ENCODE peak calls at places on chromosomes 5 and 9, in eight cellular contexts. One of them, this sample, is unnamed.

GRCh38 chr9:133710661-133711427 is 27.3 kb downstream of the SARDH start:
- DNase-seq in mammary epithelial cell: no peak
- DNase-seq in naive thymus-derived CD4-positive, alpha-beta T cell: no peak
- DNase-seq in PC-3: no peak
- DNase-seq in tibial artery: no peak
- DNase-seq in prostate gland: no peak
- DNase-seq in heart left ventricle: peak; percentile 21
- DNase-seq in DND-41: no peak
- DNase-seq in this sample: no peak

GRCh38 chr9:89996106-89996505 is 391.3 kb downstream of the GADD45G start:
- DNase-seq in mammary epithelial cell: no peak
- DNase-seq in naive thymus-derived CD4-positive, alpha-beta T cell: no peak
- DNase-seq in PC-3: no peak
- DNase-seq in tibial artery: no peak
- DNase-seq in prostate gland: peak; percentile 62
- DNase-seq in heart left ventricle: peak; percentile 52
- DNase-seq in DND-41: no peak
- DNase-seq in this sample: no peak

GRCh38 chr5:68159251-68159951 is 56.2 kb upstream of the PIK3R1 start:
- DNase-seq in mammary epithelial cell: no peak
- DNase-seq in naive thymus-derived CD4-positive, alpha-beta T cell: no peak
- DNase-seq in PC-3: no peak
- DNase-seq in tibial artery: peak; percentile 33
- DNase-seq in prostate gland: no peak
- DNase-seq in heart left ventricle: no peak
- DNase-seq in DND-41: no peak
- DNase-seq in this sample: no peak

GRCh38 chr9:121169094-121169601 is 32.5 kb downstream of the RAB14 start:
- DNase-seq in mammary epithelial cell: no peak
- DNase-seq in naive thymus-derived CD4-positive, alpha-beta T cell: peak; percentile 41
- DNase-seq in PC-3: peak; percentile 31
- DNase-seq in tibial artery: peak; percentile 40
- DNase-seq in prostate gland: no peak
- DNase-seq in heart left ventricle: no peak
- DNase-seq in DND-41: peak; percentile 64
- DNase-seq in this sample: peak; percentile 33

GRCh38 chr9:7242126-7242525 is 484.4 kb downstream of the KDM4C start:
- DNase-seq in mammary epithelial cell: no peak
- DNase-seq in naive thymus-derived CD4-positive, alpha-beta T cell: no peak
- DNase-seq in PC-3: no peak
- DNase-seq in tibial artery: no peak
- DNase-seq in prostate gland: no peak
- DNase-seq in heart left ventricle: no peak
- DNase-seq in DND-41: no peak
- DNase-seq in this sample: no peak

GRCh38 chr5:78760411-78761169 is 112.0 kb upstream of the LHFPL2 start:
- DNase-seq in mammary epithelial cell: no peak
- DNase-seq in naive thymus-derived CD4-positive, alpha-beta T cell: no peak
- DNase-seq in PC-3: no peak
- DNase-seq in tibial artery: no peak
- DNase-seq in prostate gland: no peak
- DNase-seq in heart left ventricle: no peak
- DNase-seq in DND-41: no peak
- DNase-seq in this sample: no peak

GRCh38 chr5:137263319-137263718 is 235.8 kb downstream of the SPOCK1 start:
- DNase-seq in mammary epithelial cell: no peak
- DNase-seq in naive thymus-derived CD4-positive, alpha-beta T cell: no peak
- DNase-seq in PC-3: no peak
- DNase-seq in tibial artery: no peak
- DNase-seq in prostate gland: no peak
- DNase-seq in heart left ventricle: no peak
- DNase-seq in DND-41: no peak
- DNase-seq in this sample: no peak

GRCh38 chr5:175576591-175576990 is 81.3 kb upstream of the HRH2 start:
- DNase-seq in mammary epithelial cell: no peak
- DNase-seq in naive thymus-derived CD4-positive, alpha-beta T cell: no peak
- DNase-seq in PC-3: no peak
- DNase-seq in tibial artery: no peak
- DNase-seq in prostate gland: no peak
- DNase-seq in heart left ventricle: no peak
- DNase-seq in DND-41: no peak
- DNase-seq in this sample: no peak

GRCh38 chr5:31573494-31573893 is 41.4 kb downstream of the C5orf22 start:
- DNase-seq in mammary epithelial cell: no peak
- DNase-seq in naive thymus-derived CD4-positive, alpha-beta T cell: no peak
- DNase-seq in PC-3: no peak
- DNase-seq in tibial artery: no peak
- DNase-seq in prostate gland: no peak
- DNase-seq in heart left ventricle: no peak
- DNase-seq in DND-41: no peak
- DNase-seq in this sample: no peak

GRCh38 chr9:33734911-33735310 is 60.5 kb upstream of the PRSS3 start:
- DNase-seq in mammary epithelial cell: peak; percentile 39
- DNase-seq in naive thymus-derived CD4-positive, alpha-beta T cell: no peak
- DNase-seq in PC-3: peak; percentile 38
- DNase-seq in tibial artery: no peak
- DNase-seq in prostate gland: no peak
- DNase-seq in heart left ventricle: no peak
- DNase-seq in DND-41: no peak
- DNase-seq in this sample: no peak

GRCh38 chr9:88991066-88992030 is at the start of gene S1PR3:
- DNase-seq in mammary epithelial cell: peak; percentile 51
- DNase-seq in naive thymus-derived CD4-positive, alpha-beta T cell: peak; percentile 13
- DNase-seq in PC-3: peak; percentile 36
- DNase-seq in tibial artery: peak; percentile 43
- DNase-seq in prostate gland: peak; percentile 69
- DNase-seq in heart left ventricle: peak; percentile 81
- DNase-seq in DND-41: no peak
- DNase-seq in this sample: no peak

GRCh38 chr5:114308508-114308907 is 53.4 kb upstream of the KCNN2 start:
- DNase-seq in mammary epithelial cell: no peak
- DNase-seq in naive thymus-derived CD4-positive, alpha-beta T cell: no peak
- DNase-seq in PC-3: no peak
- DNase-seq in tibial artery: no peak
- DNase-seq in prostate gland: no peak
- DNase-seq in heart left ventricle: no peak
- DNase-seq in DND-41: no peak
- DNase-seq in this sample: no peak

GRCh38 chr5:142013734-142014495 is 1.1 kb upstream of the GNPDA1 start:
- DNase-seq in mammary epithelial cell: no peak
- DNase-seq in naive thymus-derived CD4-positive, alpha-beta T cell: no peak
- DNase-seq in PC-3: peak; percentile 49
- DNase-seq in tibial artery: peak; percentile 75
- DNase-seq in prostate gland: no peak
- DNase-seq in heart left ventricle: peak; percentile 57
- DNase-seq in DND-41: no peak
- DNase-seq in this sample: no peak

GRCh38 chr5:102048940-102049339 is 247.1 kb downstream of the SLCO4C1 start:
- DNase-seq in mammary epithelial cell: no peak
- DNase-seq in naive thymus-derived CD4-positive, alpha-beta T cell: no peak
- DNase-seq in PC-3: no peak
- DNase-seq in tibial artery: no peak
- DNase-seq in prostate gland: no peak
- DNase-seq in heart left ventricle: no peak
- DNase-seq in DND-41: no peak
- DNase-seq in this sample: no peak

GRCh38 chr5:172902497-172903472 is 56.4 kb upstream of the RPL26L1 start:
- DNase-seq in mammary epithelial cell: no peak
- DNase-seq in naive thymus-derived CD4-positive, alpha-beta T cell: no peak
- DNase-seq in PC-3: peak; percentile 73
- DNase-seq in tibial artery: peak; percentile 79
- DNase-seq in prostate gland: peak; percentile 49
- DNase-seq in heart left ventricle: peak; percentile 85
- DNase-seq in DND-41: no peak
- DNase-seq in this sample: no peak

GRCh38 chr9:35553670-35554543 is 51.2 kb upstream of the TESK1 start:
- DNase-seq in mammary epithelial cell: peak; percentile 47
- DNase-seq in naive thymus-derived CD4-positive, alpha-beta T cell: peak; percentile 31
- DNase-seq in PC-3: peak; percentile 79
- DNase-seq in tibial artery: peak; percentile 83
- DNase-seq in prostate gland: peak; percentile 44
- DNase-seq in heart left ventricle: peak; percentile 74
- DNase-seq in DND-41: no peak
- DNase-seq in this sample: peak; percentile 32

GRCh38 chr9:116686693-116687073 is 422 bp upstream of the TRIM32 start:
- DNase-seq in mammary epithelial cell: no peak
- DNase-seq in naive thymus-derived CD4-positive, alpha-beta T cell: no peak
- DNase-seq in PC-3: peak; percentile 19
- DNase-seq in tibial artery: no peak
- DNase-seq in prostate gland: no peak
- DNase-seq in heart left ventricle: no peak
- DNase-seq in DND-41: no peak
- DNase-seq in this sample: no peak

DNA sequence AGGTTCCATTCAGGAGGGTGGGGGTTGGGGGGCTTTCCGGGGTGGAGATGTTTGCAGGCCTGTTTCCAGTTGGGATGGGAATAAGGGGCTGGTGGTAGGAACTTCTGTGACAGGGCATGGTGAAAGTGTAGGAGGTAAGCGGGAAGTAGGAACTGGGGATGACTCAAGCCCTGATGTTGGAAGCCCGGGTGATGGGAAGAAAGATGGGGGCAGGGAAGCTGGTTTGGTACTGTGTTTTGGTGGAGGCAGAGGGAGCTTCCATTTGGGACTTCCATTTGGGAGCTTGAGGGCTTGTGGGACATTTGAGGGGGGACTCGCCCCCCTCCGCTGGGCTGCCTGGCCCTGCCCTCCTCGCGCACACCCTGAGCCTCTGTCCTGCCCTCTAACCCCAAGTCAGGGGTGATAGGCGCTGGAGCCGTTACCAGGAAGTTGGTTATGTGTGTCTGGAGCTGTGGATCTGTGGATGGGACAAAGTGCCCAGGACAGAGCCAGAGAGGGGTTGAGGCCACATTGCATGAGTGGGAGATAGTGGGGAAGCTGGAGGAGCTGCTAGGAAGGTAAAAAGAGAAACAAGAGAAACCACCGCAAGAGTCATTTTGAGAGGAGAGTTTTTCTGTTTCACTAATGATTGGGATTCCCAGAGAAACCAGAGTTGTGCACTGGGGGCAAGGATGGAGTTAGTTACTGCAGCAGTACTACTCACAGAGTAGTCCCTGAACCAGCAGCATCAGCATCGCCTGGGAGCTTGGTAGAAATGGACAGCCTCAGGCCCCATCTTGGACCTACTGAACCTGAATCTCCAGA is 6.6 kb downstream of the RGS14 start:
- DNase-seq in mammary epithelial cell: no peak
- DNase-seq in naive thymus-derived CD4-positive, alpha-beta T cell: no peak
- DNase-seq in PC-3: no peak
- DNase-seq in tibial artery: no peak
- DNase-seq in prostate gland: no peak
- DNase-seq in heart left ventricle: no peak
- DNase-seq in DND-41: no peak
- DNase-seq in this sample: no peak
- H3K4me3 ChIP-seq in mammary epithelial cell: no peak overlapping the region
- H3K4me3 ChIP-seq in naive thymus-derived CD4-positive, alpha-beta T cell: no peak overlapping the region
- H3K4me3 ChIP-seq in PC-3: no peak overlapping the region
- H3K4me3 ChIP-seq in tibial artery: no peak overlapping the region
- H3K4me3 ChIP-seq in prostate gland: no peak overlapping the region
- H3K4me3 ChIP-seq in heart left ventricle: no peak overlapping the region
- H3K4me3 ChIP-seq in DND-41: no peak overlapping the region
- H3K4me3 ChIP-seq in this sample: no peak overlapping the region

DNA sequence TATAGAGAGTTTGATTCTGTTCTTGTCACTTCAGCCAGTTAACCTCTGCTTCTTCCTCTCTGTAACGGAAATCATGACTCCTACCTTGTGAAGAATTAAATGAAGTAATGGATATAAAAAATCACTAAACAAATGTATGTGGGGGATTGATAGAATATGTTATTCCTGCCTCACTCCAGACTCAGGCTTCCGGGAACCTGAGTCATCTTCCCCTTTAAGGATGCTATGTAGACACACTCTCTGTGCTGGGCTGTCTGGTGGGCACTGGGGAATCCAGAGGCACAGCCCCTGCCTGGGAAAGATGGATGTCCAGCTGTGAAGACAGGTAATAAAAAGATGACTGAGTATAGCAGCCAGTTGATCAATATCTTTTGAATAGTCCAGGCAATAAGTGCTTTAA is 77.4 kb downstream of the ZNF618 start:
- DNase-seq in mammary epithelial cell: no peak
- DNase-seq in naive thymus-derived CD4-positive, alpha-beta T cell: no peak
- DNase-seq in PC-3: no peak
- DNase-seq in tibial artery: no peak
- DNase-seq in prostate gland: no peak
- DNase-seq in heart left ventricle: no peak
- DNase-seq in DND-41: no peak
- DNase-seq in this sample: no peak
- H3K4me1 ChIP-seq in mammary epithelial cell: peaks cover 15% of the 10 kb centered on the region
- H3K4me1 ChIP-seq in naive thymus-derived CD4-positive, alpha-beta T cell: no peaks in the 10 kb centered on the region
- H3K4me1 ChIP-seq in PC-3: peaks cover 27% of the 10 kb centered on the region
- H3K4me1 ChIP-seq in tibial artery: peaks cover 53% of the 10 kb centered on the region
- H3K4me1 ChIP-seq in prostate gland: no peaks in the 10 kb centered on the region
- H3K4me1 ChIP-seq in heart left ventricle: peaks cover 4% of the 10 kb centered on the region
- H3K4me1 ChIP-seq in DND-41: no peaks in the 10 kb centered on the region
- H3K4me1 ChIP-seq in this sample: no peaks in the 10 kb centered on the region

GRCh38 chr5:1886634-1887399 is 4.1 kb upstream of the IRX4 start:
- DNase-seq in mammary epithelial cell: peak; percentile 53
- DNase-seq in naive thymus-derived CD4-positive, alpha-beta T cell: no peak
- DNase-seq in PC-3: no peak
- DNase-seq in tibial artery: no peak
- DNase-seq in prostate gland: no peak
- DNase-seq in heart left ventricle: peak; percentile 49
- DNase-seq in DND-41: no peak
- DNase-seq in this sample: no peak
- H3K4me3 ChIP-seq in mammary epithelial cell: peak overlapping the region; percentile 79
- H3K4me3 ChIP-seq in naive thymus-derived CD4-positive, alpha-beta T cell: no peak overlapping the region
- H3K4me3 ChIP-seq in PC-3: no peak overlapping the region
- H3K4me3 ChIP-seq in tibial artery: no peak overlapping the region
- H3K4me3 ChIP-seq in prostate gland: peak overlapping the region; percentile 32
- H3K4me3 ChIP-seq in heart left ventricle: peak overlapping the region; percentile 54
- H3K4me3 ChIP-seq in DND-41: no peak overlapping the region
- H3K4me3 ChIP-seq in this sample: no peak overlapping the region

GRCh38 chr5:57174850-57175525 is 1.1 kb downstream of the GPBP1 start:
- DNase-seq in mammary epithelial cell: peak; percentile 32
- DNase-seq in naive thymus-derived CD4-positive, alpha-beta T cell: no peak
- DNase-seq in PC-3: no peak
- DNase-seq in tibial artery: no peak
- DNase-seq in prostate gland: peak; percentile 15
- DNase-seq in heart left ventricle: no peak
- DNase-seq in DND-41: no peak
- DNase-seq in this sample: peak; percentile 26

GRCh38 chr5:57174128-57174849 is 430 bp downstream of the GPBP1 start:
- DNase-seq in mammary epithelial cell: peak; percentile 46
- DNase-seq in naive thymus-derived CD4-positive, alpha-beta T cell: peak; percentile 37
- DNase-seq in PC-3: peak; percentile 16
- DNase-seq in tibial artery: peak; percentile 26
- DNase-seq in prostate gland: no peak
- DNase-seq in heart left ventricle: no peak
- DNase-seq in DND-41: no peak
- DNase-seq in this sample: no peak

GRCh38 chr5:57176350-57176857 is 2.5 kb downstream of the GPBP1 start:
- DNase-seq in mammary epithelial cell: peak; percentile 62
- DNase-seq in naive thymus-derived CD4-positive, alpha-beta T cell: peak; percentile 26
- DNase-seq in PC-3: peak; percentile 33
- DNase-seq in tibial artery: no peak
- DNase-seq in prostate gland: no peak
- DNase-seq in heart left ventricle: no peak
- DNase-seq in DND-41: no peak
- DNase-seq in this sample: peak; percentile 49

GRCh38 chr5:57177479-57178156 is 3.8 kb downstream of the GPBP1 start:
- DNase-seq in mammary epithelial cell: no peak
- DNase-seq in naive thymus-derived CD4-positive, alpha-beta T cell: no peak
- DNase-seq in PC-3: no peak
- DNase-seq in tibial artery: no peak
- DNase-seq in prostate gland: no peak
- DNase-seq in heart left ventricle: no peak
- DNase-seq in DND-41: no peak
- DNase-seq in this sample: no peak

GRCh38 chr5:57175586-57175985 is 1.7 kb downstream of the GPBP1 start:
- DNase-seq in mammary epithelial cell: peak; percentile 52
- DNase-seq in naive thymus-derived CD4-positive, alpha-beta T cell: peak; percentile 33
- DNase-seq in PC-3: no peak
- DNase-seq in tibial artery: no peak
- DNase-seq in prostate gland: no peak
- DNase-seq in heart left ventricle: no peak
- DNase-seq in DND-41: peak; percentile 12
- DNase-seq in this sample: peak; percentile 36
- H3K4me1 ChIP-seq in mammary epithelial cell: peaks cover 29% of the 10 kb centered on the region
- H3K4me1 ChIP-seq in naive thymus-derived CD4-positive, alpha-beta T cell: peaks cover 10% of the 10 kb centered on the region
- H3K4me1 ChIP-seq in PC-3: peaks cover 8% of the 10 kb centered on the region
- H3K4me1 ChIP-seq in tibial artery: peaks cover 40% of the 10 kb centered on the region
- H3K4me1 ChIP-seq in prostate gland: peaks cover 4% of the 10 kb centered on the region
- H3K4me1 ChIP-seq in heart left ventricle: peaks cover 66% of the 10 kb centered on the region
- H3K4me1 ChIP-seq in DND-41: peaks cover 74% of the 10 kb centered on the region
- H3K4me1 ChIP-seq in this sample: peaks cover 58% of the 10 kb centered on the region